ENCODE peak calls at places on chromosomes 12 and 14, in nine cellular contexts. One of them, this sample, is unnamed.
A peak's percentile ranks its signal among the peaks of the same experiment; 100 is the strongest.

GRCh38 chr12:69108024-69108423 is 131.3 kb upstream of the CPSF6 start:
- DNase-seq in HEK293T: no peak
- DNase-seq in effector memory CD4-positive, alpha-beta T cell: no peak
- DNase-seq in hypothalamus: no peak
- DNase-seq in iPS DF 19.7: no peak
- DNase-seq in WERI-Rb-1: no peak
- DNase-seq in lung: peak; percentile 69
- DNase-seq in HTR-8/SVneo: peak; percentile 12
- DNase-seq in tibial nerve: no peak
- DNase-seq in this sample: no peak

GRCh38 chr12:132356686-132357622 is 27.6 kb upstream of the GALNT9 start:
- DNase-seq in HEK293T: peak; percentile 40
- DNase-seq in effector memory CD4-positive, alpha-beta T cell: no peak
- DNase-seq in hypothalamus: no peak
- DNase-seq in iPS DF 19.7: peak; percentile 12
- DNase-seq in WERI-Rb-1: peak; percentile 94
- DNase-seq in lung: no peak
- DNase-seq in HTR-8/SVneo: peak; percentile 89
- DNase-seq in tibial nerve: no peak
- DNase-seq in this sample: peak; percentile 46

GRCh38 chr14:39454906-39455539 is 22.8 kb upstream of the FBXO33 start:
- DNase-seq in HEK293T: no peak
- DNase-seq in effector memory CD4-positive, alpha-beta T cell: no peak
- DNase-seq in hypothalamus: no peak
- DNase-seq in iPS DF 19.7: no peak
- DNase-seq in WERI-Rb-1: no peak
- DNase-seq in lung: no peak
- DNase-seq in HTR-8/SVneo: no peak
- DNase-seq in tibial nerve: no peak
- DNase-seq in this sample: no peak

GRCh38 chr14:31084385-31084784 is 58.2 kb upstream of the STRN3 start:
- DNase-seq in HEK293T: peak; percentile 24
- DNase-seq in effector memory CD4-positive, alpha-beta T cell: no peak
- DNase-seq in hypothalamus: no peak
- DNase-seq in iPS DF 19.7: no peak
- DNase-seq in WERI-Rb-1: no peak
- DNase-seq in lung: no peak
- DNase-seq in HTR-8/SVneo: no peak
- DNase-seq in tibial nerve: no peak
- DNase-seq in this sample: no peak

GRCh38 chr14:43161477-43161876 is 1345.6 kb downstream of the FSCB start:
- DNase-seq in HEK293T: no peak
- DNase-seq in effector memory CD4-positive, alpha-beta T cell: no peak
- DNase-seq in hypothalamus: no peak
- DNase-seq in iPS DF 19.7: no peak
- DNase-seq in WERI-Rb-1: no peak
- DNase-seq in lung: no peak
- DNase-seq in HTR-8/SVneo: no peak
- DNase-seq in tibial nerve: no peak
- DNase-seq in this sample: no peak

GRCh38 chr12:9039397-9039977 is 50.1 kb downstream of the KLRG1 start:
- DNase-seq in HEK293T: peak; percentile 58
- DNase-seq in effector memory CD4-positive, alpha-beta T cell: no peak
- DNase-seq in hypothalamus: no peak
- DNase-seq in iPS DF 19.7: no peak
- DNase-seq in WERI-Rb-1: no peak
- DNase-seq in lung: no peak
- DNase-seq in HTR-8/SVneo: peak; percentile 62
- DNase-seq in tibial nerve: peak; percentile 42
- DNase-seq in this sample: peak; percentile 61

GRCh38 chr14:51442513-51443175 is 202.6 kb downstream of the TMX1 start:
- DNase-seq in HEK293T: no peak
- DNase-seq in effector memory CD4-positive, alpha-beta T cell: no peak
- DNase-seq in hypothalamus: no peak
- DNase-seq in iPS DF 19.7: no peak
- DNase-seq in WERI-Rb-1: no peak
- DNase-seq in lung: no peak
- DNase-seq in HTR-8/SVneo: peak; percentile 57
- DNase-seq in tibial nerve: no peak
- DNase-seq in this sample: no peak

GRCh38 chr12:100608776-100609175 is 35.3 kb downstream of the GAS2L3 start:
- DNase-seq in HEK293T: no peak
- DNase-seq in effector memory CD4-positive, alpha-beta T cell: no peak
- DNase-seq in hypothalamus: no peak
- DNase-seq in iPS DF 19.7: no peak
- DNase-seq in WERI-Rb-1: no peak
- DNase-seq in lung: no peak
- DNase-seq in HTR-8/SVneo: no peak
- DNase-seq in tibial nerve: no peak
- DNase-seq in this sample: no peak

GRCh38 chr12:103046154-103046553 is 88.7 kb downstream of the ASCL1 start:
- DNase-seq in HEK293T: no peak
- DNase-seq in effector memory CD4-positive, alpha-beta T cell: no peak
- DNase-seq in hypothalamus: no peak
- DNase-seq in iPS DF 19.7: no peak
- DNase-seq in WERI-Rb-1: no peak
- DNase-seq in lung: no peak
- DNase-seq in HTR-8/SVneo: no peak
- DNase-seq in tibial nerve: no peak
- DNase-seq in this sample: no peak